ENCODE peak calls at places on chromosomes 2 and 18, in five cellular contexts. One of them, this sample, is unnamed.

GRCh38 chr2:241499146-241499965 is 9.0 kb downstream of the STK25 start:
- DNase-seq in bronchial epithelial cell: no peak
- DNase-seq in SK-N-SH: no peak
- DNase-seq in astrocyte: no peak
- DNase-seq in naive B cell: no peak
- DNase-seq in this sample: no peak

GRCh38 chr18:6200375-6200774 is 214.3 kb downstream of the L3MBTL4 start:
- DNase-seq in bronchial epithelial cell: no peak
- DNase-seq in SK-N-SH: no peak
- DNase-seq in astrocyte: no peak
- DNase-seq in naive B cell: no peak
- DNase-seq in this sample: no peak

GRCh38 chr2:154291511-154291910 is 407.0 kb upstream of the KCNJ3 start:
- DNase-seq in bronchial epithelial cell: no peak
- DNase-seq in SK-N-SH: no peak
- DNase-seq in astrocyte: no peak
- DNase-seq in naive B cell: no peak
- DNase-seq in this sample: no peak

GRCh38 chr2:160868891-160869290 is 291.3 kb upstream of the TANK start:
- DNase-seq in bronchial epithelial cell: no peak
- DNase-seq in SK-N-SH: no peak
- DNase-seq in astrocyte: no peak
- DNase-seq in naive B cell: no peak
- DNase-seq in this sample: no peak

GRCh38 chr18:9095297-9096012 is 7.0 kb upstream of the NDUFV2 start:
- DNase-seq in bronchial epithelial cell: no peak
- DNase-seq in SK-N-SH: no peak
- DNase-seq in astrocyte: peak
- DNase-seq in naive B cell: peak
- DNase-seq in this sample: no peak

GRCh38 chr2:71700880-71701397 is 247.6 kb downstream of the DYSF start:
- DNase-seq in bronchial epithelial cell: no peak
- DNase-seq in SK-N-SH: no peak
- DNase-seq in astrocyte: peak
- DNase-seq in naive B cell: no peak
- DNase-seq in this sample: no peak

GRCh38 chr2:108920686-108921085 is 68.3 kb downstream of the EDAR start:
- DNase-seq in bronchial epithelial cell: no peak
- DNase-seq in SK-N-SH: no peak
- DNase-seq in astrocyte: no peak
- DNase-seq in naive B cell: no peak
- DNase-seq in this sample: no peak

GRCh38 chr2:215770668-215771067 is 242.7 kb downstream of the MREG start:
- DNase-seq in bronchial epithelial cell: no peak
- DNase-seq in SK-N-SH: no peak
- DNase-seq in astrocyte: no peak
- DNase-seq in naive B cell: no peak
- DNase-seq in this sample: no peak

GRCh38 chr2:106956879-106957278 is 70.9 kb upstream of the ST6GAL2 start:
- DNase-seq in bronchial epithelial cell: no peak
- DNase-seq in SK-N-SH: peak
- DNase-seq in astrocyte: peak
- DNase-seq in naive B cell: no peak
- DNase-seq in this sample: peak

GRCh38 chr2:27407798-27408491 is 1.4 kb downstream of the PPM1G start:
- DNase-seq in bronchial epithelial cell: peak
- DNase-seq in SK-N-SH: peak
- DNase-seq in astrocyte: peak
- DNase-seq in naive B cell: no peak
- DNase-seq in this sample: no peak

GRCh38 chr2:230071421-230071820 is 2.7 kb upstream of the SLC16A14 start:
- DNase-seq in bronchial epithelial cell: no peak
- DNase-seq in SK-N-SH: no peak
- DNase-seq in astrocyte: no peak
- DNase-seq in naive B cell: no peak
- DNase-seq in this sample: no peak

GRCh38 chr2:37635359-37636208 is 35.9 kb downstream of the CDC42EP3 start:
- DNase-seq in bronchial epithelial cell: peak
- DNase-seq in SK-N-SH: no peak
- DNase-seq in astrocyte: peak
- DNase-seq in naive B cell: peak
- DNase-seq in this sample: no peak

GRCh38 chr2:101002562-101003277 is 631 bp downstream of the RPL31 start:
- DNase-seq in bronchial epithelial cell: no peak
- DNase-seq in SK-N-SH: peak
- DNase-seq in astrocyte: no peak
- DNase-seq in naive B cell: no peak
- DNase-seq in this sample: no peak

GRCh38 chr2:3913252-3913651 is 209.9 kb downstream of the DCDC2C start:
- DNase-seq in bronchial epithelial cell: no peak
- DNase-seq in SK-N-SH: no peak
- DNase-seq in astrocyte: no peak
- DNase-seq in naive B cell: no peak
- DNase-seq in this sample: no peak

GRCh38 chr2:117269574-117269973 is 544.9 kb upstream of the DDX18 start:
- DNase-seq in bronchial epithelial cell: no peak
- DNase-seq in SK-N-SH: peak
- DNase-seq in astrocyte: no peak
- DNase-seq in naive B cell: no peak
- DNase-seq in this sample: no peak

GRCh38 chr2:190996338-190996946 is 17.5 kb downstream of the STAT1 start:
- DNase-seq in bronchial epithelial cell: peak
- DNase-seq in SK-N-SH: peak
- DNase-seq in astrocyte: no peak
- DNase-seq in naive B cell: peak
- DNase-seq in this sample: no peak

GRCh38 chr2:100747551-100747950 is 72.4 kb upstream of the NPAS2 start:
- DNase-seq in bronchial epithelial cell: peak
- DNase-seq in SK-N-SH: no peak
- DNase-seq in astrocyte: peak
- DNase-seq in naive B cell: no peak
- DNase-seq in this sample: no peak

GRCh38 chr2:84954329-84954728 is 16.6 kb upstream of the KCMF1 start:
- DNase-seq in bronchial epithelial cell: no peak
- DNase-seq in SK-N-SH: no peak
- DNase-seq in astrocyte: no peak
- DNase-seq in naive B cell: no peak
- DNase-seq in this sample: no peak

GRCh38 chr2:229870903-229871650 is 50.7 kb downstream of the TRIP12 start:
- DNase-seq in bronchial epithelial cell: peak
- DNase-seq in SK-N-SH: no peak
- DNase-seq in astrocyte: no peak
- DNase-seq in naive B cell: no peak
- DNase-seq in this sample: no peak

GRCh38 chr2:58634653-58635347 is 393.7 kb upstream of the FANCL start:
- DNase-seq in bronchial epithelial cell: peak
- DNase-seq in SK-N-SH: no peak
- DNase-seq in astrocyte: peak
- DNase-seq in naive B cell: no peak
- DNase-seq in this sample: no peak

GRCh38 chr2:205931388-205931787 is 154.6 kb downstream of the INO80D start:
- DNase-seq in bronchial epithelial cell: no peak
- DNase-seq in SK-N-SH: no peak
- DNase-seq in astrocyte: no peak
- DNase-seq in naive B cell: no peak
- DNase-seq in this sample: no peak

GRCh38 chr18:62718268-62718800 is 3.0 kb downstream of the PHLPP1 start:
- DNase-seq in bronchial epithelial cell: no peak
- DNase-seq in SK-N-SH: no peak
- DNase-seq in astrocyte: peak
- DNase-seq in naive B cell: no peak
- DNase-seq in this sample: no peak